ENCODE peak calls at places on chromosome 15, in five cellular contexts. Q is tibial nerve, A is tibial artery, T is heart left ventricle, X is mammary epithelial cell. G is an unnamed sample.

GRCh38 chr15:75672646-75673425 is 25.1 kb downstream of the SNX33 start:
- DNase-seq in Q (no peak), A (peak; percentile 89), T (no peak), X (no peak), G (peak; percentile 64)

GRCh38 chr15:77901251-77901881 is 176.1 kb downstream of the TBC1D2B start:
- DNase-seq in Q (no peak), A (peak; percentile 64), T (no peak), X (no peak), G (no peak)

GRCh38 chr15:40695469-40695910 is 516 bp downstream of the RAD51 start:
- DNase-seq in Q (no peak), A (no peak), T (no peak), X (peak; percentile 36), G (no peak)

GRCh38 chr15:35533130-35534110 is 12.5 kb downstream of the DPH6 start:
- DNase-seq in Q (no peak), A (no peak), T (no peak), X (peak; percentile 71), G (no peak)

GRCh38 chr15:39594056-39594763 is 13.3 kb downstream of the THBS1 start:
- DNase-seq in Q (no peak), A (no peak), T (no peak), X (peak; percentile 24), G (no peak)

GRCh38 chr15:101203029-101203428 is 48.8 kb downstream of the CHSY1 start:
- DNase-seq in Q (no peak), A (no peak), T (no peak), X (no peak), G (no peak)

GRCh38 chr15:90205050-90205848 is 4.1 kb downstream of the SEMA4B start:
- DNase-seq in Q (no peak), A (no peak), T (no peak), X (no peak), G (no peak)

GRCh38 chr15:100809151-100809550 is 70.5 kb upstream of the ALDH1A3 start:
- DNase-seq in Q (no peak), A (no peak), T (no peak), X (peak; percentile 20), G (no peak)

GRCh38 chr15:62606376-62607164 is 436.0 kb upstream of the TPM1 start:
- DNase-seq in Q (no peak), A (no peak), T (no peak), X (peak; percentile 97), G (peak; percentile 35)

GRCh38 chr15:48170981-48171380 is 7.1 kb downstream of the MYEF2 start:
- DNase-seq in Q (no peak), A (no peak), T (no peak), X (no peak), G (no peak)

GRCh38 chr15:33194704-33195261 is at the start of gene FMN1:
- DNase-seq in Q (peak; percentile 69), A (peak; percentile 94), T (peak; percentile 91), X (peak; percentile 91), G (peak; percentile 96)

GRCh38 chr15:88257311-88257901 is 867 bp upstream of the NTRK3 start:
- DNase-seq in Q (no peak), A (no peak), T (no peak), X (no peak), G (no peak)

GRCh38 chr15:87827126-87827525 is 429.4 kb downstream of the NTRK3 start:
- DNase-seq in Q (no peak), A (no peak), T (no peak), X (no peak), G (no peak)

GRCh38 chr15:49810651-49811175 is 189.9 kb downstream of the DTWD1 start:
- DNase-seq in Q (no peak), A (no peak), T (no peak), X (no peak), G (no peak)

GRCh38 chr15:44775923-44776322 is 39.6 kb downstream of the TRIM69 start:
- DNase-seq in Q (no peak), A (no peak), T (no peak), X (peak; percentile 24), G (no peak)

DNA sequence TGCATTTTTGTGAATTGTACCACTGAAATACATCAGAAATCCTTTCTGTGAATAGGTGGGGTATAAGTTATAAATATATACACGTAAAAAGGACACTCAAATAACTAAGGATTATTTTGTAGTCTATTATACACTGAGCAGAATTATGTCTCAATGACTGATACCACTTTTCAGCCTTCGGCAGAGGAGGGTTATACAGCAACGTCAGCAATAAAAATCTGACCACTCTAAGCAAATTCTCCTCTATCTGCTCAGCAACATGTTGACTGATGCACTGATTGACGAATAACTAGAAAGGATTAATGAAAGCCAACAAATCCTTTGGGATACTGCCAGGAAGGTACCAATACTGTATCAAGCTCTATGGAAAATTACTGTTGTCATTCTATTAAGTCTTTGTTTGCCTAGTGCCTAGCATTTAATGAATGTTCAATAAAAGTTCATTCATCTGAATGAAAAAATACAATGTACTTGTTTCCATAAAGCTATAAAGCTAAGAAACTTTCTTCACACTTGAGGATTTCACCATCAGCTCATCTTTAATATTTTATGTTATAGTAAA is 5.2 kb downstream of the ARPP19 start:
- DNase-seq in Q (no peak), A (no peak), T (no peak), X (no peak), G (no peak)
- H3K4me1 ChIP-seq in Q (peaks cover 86% of the 10 kb centered on the region), A (peaks cover 40% of the 10 kb centered on the region), T (peaks cover 26% of the 10 kb centered on the region), X (peaks cover 30% of the 10 kb centered on the region), G (peaks cover 67% of the 10 kb centered on the region)

GRCh38 chr15:71592186-71592585 is 218.2 kb upstream of the NR2E3 start:
- DNase-seq in Q (no peak), A (no peak), T (no peak), X (no peak), G (no peak)

GRCh38 chr15:71595846-71596553 is 214.4 kb upstream of the NR2E3 start:
- DNase-seq in Q (no peak), A (no peak), T (no peak), X (no peak), G (no peak)

GRCh38 chr15:71586463-71586862 is 223.9 kb upstream of the NR2E3 start:
- DNase-seq in Q (no peak), A (no peak), T (no peak), X (no peak), G (no peak)

GRCh38 chr15:71588746-71589145 is 221.6 kb upstream of the NR2E3 start:
- DNase-seq in Q (no peak), A (no peak), T (no peak), X (peak; percentile 65), G (no peak)

GRCh38 chr15:71591057-71591456 is 219.3 kb upstream of the NR2E3 start:
- DNase-seq in Q (no peak), A (no peak), T (no peak), X (no peak), G (no peak)
- TF ChIP-seq CTCF in Q (no peak), A (no peak), T (no peak), X (peak; percentile 22), G (no peak)

DNA sequence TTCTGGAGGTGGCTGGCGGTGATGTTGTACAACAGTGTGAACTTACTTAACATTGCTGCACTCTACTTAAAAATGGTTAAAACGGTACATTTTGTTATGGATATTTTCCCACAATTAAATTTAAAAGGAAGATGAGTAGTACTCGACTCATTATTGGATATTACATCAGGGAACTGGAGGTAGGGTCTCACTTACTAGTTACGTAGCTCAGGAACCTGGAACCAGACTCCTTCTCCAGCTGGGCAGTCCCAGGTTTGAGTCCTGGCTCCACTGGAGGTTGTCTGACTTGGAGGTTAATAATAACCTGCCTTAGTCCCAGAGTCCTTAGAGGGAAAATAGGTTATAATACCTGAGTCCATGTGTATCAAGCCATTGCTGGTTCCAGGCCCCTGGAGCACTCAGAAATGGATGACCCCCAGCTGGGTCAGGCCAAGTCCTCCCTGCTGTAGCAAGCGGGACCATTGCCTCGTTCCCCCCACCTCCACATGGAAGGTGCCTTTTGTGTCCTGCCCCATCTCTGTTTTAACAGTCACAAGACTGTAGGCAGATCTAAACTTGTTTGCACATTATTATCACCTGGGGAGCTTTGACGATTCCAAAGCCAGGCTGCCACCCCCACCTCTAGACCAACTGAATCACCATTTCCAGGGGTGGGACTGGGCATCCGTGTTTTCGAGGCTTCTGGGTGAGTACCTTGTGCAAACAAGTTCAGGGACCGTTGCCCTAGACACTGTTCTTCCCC is 126.6 kb downstream of the IGF1R start:
- DNase-seq in Q (no peak), A (no peak), T (no peak), X (peak; percentile 94), G (peak; percentile 26)
- H3K27ac ChIP-seq in Q (no peak overlapping the region), A (no peak overlapping the region), T (no peak overlapping the region), X (peak overlapping the region; percentile 87), G (peak overlapping the region; percentile 26)

DNA sequence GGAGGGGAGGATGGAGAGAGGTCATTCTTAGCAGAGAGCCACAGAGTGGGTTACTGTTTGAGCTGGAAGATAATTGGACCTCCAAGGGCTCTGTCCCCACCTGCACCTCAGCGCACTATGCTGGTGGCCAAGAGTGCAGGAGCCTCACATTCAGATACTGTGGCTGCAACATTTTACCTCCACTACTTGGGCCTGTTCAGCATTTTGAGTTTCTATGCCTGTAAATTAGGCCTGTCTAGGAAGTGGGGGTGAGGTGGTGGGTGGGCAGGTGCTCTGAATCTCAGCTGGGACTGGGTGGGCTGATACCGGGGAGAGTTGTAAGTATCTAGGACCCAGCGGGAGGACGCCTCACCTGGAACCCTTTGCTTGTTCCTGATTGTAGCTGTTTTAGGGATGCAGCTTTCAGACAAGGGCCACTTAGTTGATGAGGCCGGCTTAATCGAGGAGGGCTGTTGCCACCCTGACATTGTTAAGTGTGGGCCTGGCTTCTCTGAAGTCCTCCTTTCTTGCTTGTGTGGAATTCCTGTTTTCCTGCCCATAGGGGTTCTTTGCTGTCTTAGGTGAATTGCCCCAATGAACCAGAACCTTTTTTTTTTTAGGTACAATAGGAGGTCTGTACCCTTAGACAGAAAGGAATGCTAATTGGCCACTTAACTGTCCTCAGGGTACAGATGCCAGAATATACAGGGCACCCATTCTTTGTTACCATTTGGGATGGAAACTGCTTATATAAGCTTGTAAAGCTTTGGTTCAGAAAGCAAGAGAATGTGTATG is 83.9 kb downstream of the SMAD3 start:
- DNase-seq in Q (no peak), A (peak; percentile 43), T (no peak), X (no peak), G (no peak)
- H3K4me1 ChIP-seq in Q (peaks cover 68% of the 10 kb centered on the region), A (peaks cover 49% of the 10 kb centered on the region), T (peaks cover 32% of the 10 kb centered on the region), X (peaks cover 61% of the 10 kb centered on the region), G (peaks cover 69% of the 10 kb centered on the region)

GRCh38 chr15:85414991-85415390 is 34.6 kb downstream of the AKAP13 start:
- DNase-seq in Q (no peak), A (no peak), T (no peak), X (no peak), G (no peak)

GRCh38 chr15:85414037-85414436 is 33.6 kb downstream of the AKAP13 start:
- DNase-seq in Q (no peak), A (no peak), T (no peak), X (no peak), G (no peak)

GRCh38 chr15:85415779-85416178 is 35.4 kb downstream of the AKAP13 start:
- DNase-seq in Q (no peak), A (no peak), T (no peak), X (no peak), G (no peak)

GRCh38 chr15:85412956-85413854 is 32.8 kb downstream of the AKAP13 start:
- DNase-seq in Q (peak; percentile 20), A (peak; percentile 78), T (peak; percentile 50), X (peak; percentile 98), G (peak; percentile 54)

DNA sequence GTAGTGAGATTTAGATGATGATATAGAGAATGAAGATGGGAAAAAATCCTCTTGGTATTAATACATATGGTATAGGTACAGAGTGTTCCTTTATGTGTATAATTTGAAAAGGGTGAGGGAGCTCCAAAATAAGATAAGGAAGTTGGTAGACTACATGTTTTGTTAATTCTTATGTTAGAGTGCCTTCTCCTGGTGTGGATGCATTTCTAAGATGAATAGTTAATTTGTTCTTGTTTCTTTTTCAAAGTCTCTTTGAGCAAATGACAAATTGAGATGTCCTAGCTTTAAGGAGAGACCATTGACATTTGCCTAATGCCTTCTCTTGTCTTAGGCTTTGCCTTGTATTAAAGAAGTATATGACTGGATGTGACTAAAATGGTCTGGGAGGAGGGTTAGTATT is 34.1 kb downstream of the AKAP13 start:
- DNase-seq in Q (no peak), A (no peak), T (no peak), X (peak; percentile 43), G (no peak)
- TF ChIP-seq CTCF in Q (no peak), A (peak; percentile 19), T (no peak), X (peak; percentile 23), G (no peak)

GRCh38 chr15:55669226-55669625 is 73.7 kb downstream of the PRTG start:
- DNase-seq in Q (no peak), A (no peak), T (no peak), X (no peak), G (no peak)
- H3K27ac ChIP-seq in Q (no peak overlapping the region), A (no peak overlapping the region), T (no peak overlapping the region), X (no peak overlapping the region), G (no peak overlapping the region)

G was measured in body of pancreas.